ENCODE peak calls at places on chromosomes 5 and 9, in four cellular contexts. One of them, this sample, is unnamed.

GRCh38 chr5:78779771-78780616 is 131.4 kb upstream of the LHFPL2 start:
- DNase-seq in NCI-H524 treated with DMSO at 0.1 percent for 48 hours: peak
- DNase-seq in IMR-90: peak
- DNase-seq in activated CD4-positive, alpha-beta T cell treated with anti-CD3 and anti-CD28 coated beads, Interleukin-2, amount 50 U/mL, for 1 hour: no peak
- DNase-seq in this sample: peak

GRCh38 chr9:105385372-105385985 is 62.4 kb upstream of the FSD1L start:
- DNase-seq in NCI-H524 treated with DMSO at 0.1 percent for 48 hours: no peak
- DNase-seq in IMR-90: no peak
- DNase-seq in activated CD4-positive, alpha-beta T cell treated with anti-CD3 and anti-CD28 coated beads, Interleukin-2, amount 50 U/mL, for 1 hour: peak
- DNase-seq in this sample: no peak

GRCh38 chr9:91255327-91255726 is 106.4 kb downstream of the AUH start:
- DNase-seq in NCI-H524 treated with DMSO at 0.1 percent for 48 hours: no peak
- DNase-seq in IMR-90: peak
- DNase-seq in activated CD4-positive, alpha-beta T cell treated with anti-CD3 and anti-CD28 coated beads, Interleukin-2, amount 50 U/mL, for 1 hour: no peak
- DNase-seq in this sample: peak

GRCh38 chr5:134540747-134541733 is 15.6 kb downstream of the JADE2 start:
- DNase-seq in NCI-H524 treated with DMSO at 0.1 percent for 48 hours: no peak
- DNase-seq in IMR-90: no peak
- DNase-seq in activated CD4-positive, alpha-beta T cell treated with anti-CD3 and anti-CD28 coated beads, Interleukin-2, amount 50 U/mL, for 1 hour: no peak
- DNase-seq in this sample: no peak

GRCh38 chr5:115932991-115933390 is 29.3 kb upstream of the LVRN start:
- DNase-seq in NCI-H524 treated with DMSO at 0.1 percent for 48 hours: no peak
- DNase-seq in IMR-90: peak
- DNase-seq in activated CD4-positive, alpha-beta T cell treated with anti-CD3 and anti-CD28 coated beads, Interleukin-2, amount 50 U/mL, for 1 hour: no peak
- DNase-seq in this sample: peak

GRCh38 chr9:33742519-33742918 is 52.8 kb upstream of the PRSS3 start:
- DNase-seq in NCI-H524 treated with DMSO at 0.1 percent for 48 hours: no peak
- DNase-seq in IMR-90: no peak
- DNase-seq in activated CD4-positive, alpha-beta T cell treated with anti-CD3 and anti-CD28 coated beads, Interleukin-2, amount 50 U/mL, for 1 hour: no peak
- DNase-seq in this sample: no peak

GRCh38 chr5:132281856-132282614 is 12.2 kb upstream of the SLC22A4 start:
- DNase-seq in NCI-H524 treated with DMSO at 0.1 percent for 48 hours: no peak
- DNase-seq in IMR-90: no peak
- DNase-seq in activated CD4-positive, alpha-beta T cell treated with anti-CD3 and anti-CD28 coated beads, Interleukin-2, amount 50 U/mL, for 1 hour: no peak
- DNase-seq in this sample: no peak

GRCh38 chr9:81529556-81530193 is 159.7 kb downstream of the TLE1 start:
- DNase-seq in NCI-H524 treated with DMSO at 0.1 percent for 48 hours: no peak
- DNase-seq in IMR-90: peak
- DNase-seq in activated CD4-positive, alpha-beta T cell treated with anti-CD3 and anti-CD28 coated beads, Interleukin-2, amount 50 U/mL, for 1 hour: no peak
- DNase-seq in this sample: peak

GRCh38 chr9:120284796-120285195 is 295.2 kb downstream of the CDK5RAP2 start:
- DNase-seq in NCI-H524 treated with DMSO at 0.1 percent for 48 hours: no peak
- DNase-seq in IMR-90: no peak
- DNase-seq in activated CD4-positive, alpha-beta T cell treated with anti-CD3 and anti-CD28 coated beads, Interleukin-2, amount 50 U/mL, for 1 hour: no peak
- DNase-seq in this sample: no peak

GRCh38 chr5:76908166-76908565 is 44.7 kb upstream of the CRHBP start:
- DNase-seq in NCI-H524 treated with DMSO at 0.1 percent for 48 hours: no peak
- DNase-seq in IMR-90: no peak
- DNase-seq in activated CD4-positive, alpha-beta T cell treated with anti-CD3 and anti-CD28 coated beads, Interleukin-2, amount 50 U/mL, for 1 hour: no peak
- DNase-seq in this sample: no peak

GRCh38 chr5:113274836-113275414 is 159.9 kb downstream of the TSSK1B start:
- DNase-seq in NCI-H524 treated with DMSO at 0.1 percent for 48 hours: no peak
- DNase-seq in IMR-90: no peak
- DNase-seq in activated CD4-positive, alpha-beta T cell treated with anti-CD3 and anti-CD28 coated beads, Interleukin-2, amount 50 U/mL, for 1 hour: no peak
- DNase-seq in this sample: no peak

GRCh38 chr5:111697881-111698757 is 58.9 kb downstream of the NREP start:
- DNase-seq in NCI-H524 treated with DMSO at 0.1 percent for 48 hours: no peak
- DNase-seq in IMR-90: peak
- DNase-seq in activated CD4-positive, alpha-beta T cell treated with anti-CD3 and anti-CD28 coated beads, Interleukin-2, amount 50 U/mL, for 1 hour: no peak
- DNase-seq in this sample: peak

GRCh38 chr5:133644000-133644865 is 31.9 kb upstream of the FSTL4 start:
- DNase-seq in NCI-H524 treated with DMSO at 0.1 percent for 48 hours: no peak
- DNase-seq in IMR-90: no peak
- DNase-seq in activated CD4-positive, alpha-beta T cell treated with anti-CD3 and anti-CD28 coated beads, Interleukin-2, amount 50 U/mL, for 1 hour: no peak
- DNase-seq in this sample: no peak

GRCh38 chr5:179906795-179907569 is 715 bp downstream of the TBC1D9B start:
- DNase-seq in NCI-H524 treated with DMSO at 0.1 percent for 48 hours: no peak
- DNase-seq in IMR-90: peak
- DNase-seq in activated CD4-positive, alpha-beta T cell treated with anti-CD3 and anti-CD28 coated beads, Interleukin-2, amount 50 U/mL, for 1 hour: peak
- DNase-seq in this sample: peak

GRCh38 chr9:124665391-124666058 is 105.6 kb downstream of the NR6A1 start:
- DNase-seq in NCI-H524 treated with DMSO at 0.1 percent for 48 hours: no peak
- DNase-seq in IMR-90: peak
- DNase-seq in activated CD4-positive, alpha-beta T cell treated with anti-CD3 and anti-CD28 coated beads, Interleukin-2, amount 50 U/mL, for 1 hour: no peak
- DNase-seq in this sample: peak

GRCh38 chr9:81546498-81546897 is 142.8 kb downstream of the TLE1 start:
- DNase-seq in NCI-H524 treated with DMSO at 0.1 percent for 48 hours: no peak
- DNase-seq in IMR-90: no peak
- DNase-seq in activated CD4-positive, alpha-beta T cell treated with anti-CD3 and anti-CD28 coated beads, Interleukin-2, amount 50 U/mL, for 1 hour: no peak
- DNase-seq in this sample: no peak

GRCh38 chr5:122723606-122724352 is 51.1 kb upstream of the SNX2 start:
- DNase-seq in NCI-H524 treated with DMSO at 0.1 percent for 48 hours: no peak
- DNase-seq in IMR-90: peak
- DNase-seq in activated CD4-positive, alpha-beta T cell treated with anti-CD3 and anti-CD28 coated beads, Interleukin-2, amount 50 U/mL, for 1 hour: no peak
- DNase-seq in this sample: peak

GRCh38 chr5:140347382-140347781 is 979 bp upstream of the HBEGF start:
- DNase-seq in NCI-H524 treated with DMSO at 0.1 percent for 48 hours: no peak
- DNase-seq in IMR-90: no peak
- DNase-seq in activated CD4-positive, alpha-beta T cell treated with anti-CD3 and anti-CD28 coated beads, Interleukin-2, amount 50 U/mL, for 1 hour: no peak
- DNase-seq in this sample: no peak

GRCh38 chr5:97553829-97554452 is 370.9 kb upstream of the RIOK2 start:
- DNase-seq in NCI-H524 treated with DMSO at 0.1 percent for 48 hours: no peak
- DNase-seq in IMR-90: peak
- DNase-seq in activated CD4-positive, alpha-beta T cell treated with anti-CD3 and anti-CD28 coated beads, Interleukin-2, amount 50 U/mL, for 1 hour: no peak
- DNase-seq in this sample: peak

GRCh38 chr9:28365020-28365640 is 791.8 kb upstream of the C9orf72 start:
- DNase-seq in NCI-H524 treated with DMSO at 0.1 percent for 48 hours: no peak
- DNase-seq in IMR-90: no peak
- DNase-seq in activated CD4-positive, alpha-beta T cell treated with anti-CD3 and anti-CD28 coated beads, Interleukin-2, amount 50 U/mL, for 1 hour: no peak
- DNase-seq in this sample: no peak

GRCh38 chr5:71011194-71011792 is 13.8 kb downstream of the NAIP start:
- DNase-seq in NCI-H524 treated with DMSO at 0.1 percent for 48 hours: no peak
- DNase-seq in IMR-90: no peak
- DNase-seq in activated CD4-positive, alpha-beta T cell treated with anti-CD3 and anti-CD28 coated beads, Interleukin-2, amount 50 U/mL, for 1 hour: no peak
- DNase-seq in this sample: no peak

GRCh38 chr9:91047993-91048607 is 246.5 kb downstream of the SYK start:
- DNase-seq in NCI-H524 treated with DMSO at 0.1 percent for 48 hours: no peak
- DNase-seq in IMR-90: peak
- DNase-seq in activated CD4-positive, alpha-beta T cell treated with anti-CD3 and anti-CD28 coated beads, Interleukin-2, amount 50 U/mL, for 1 hour: no peak
- DNase-seq in this sample: peak

GRCh38 chr9:89815061-89815902 is 210.5 kb downstream of the GADD45G start:
- DNase-seq in NCI-H524 treated with DMSO at 0.1 percent for 48 hours: no peak
- DNase-seq in IMR-90: no peak
- DNase-seq in activated CD4-positive, alpha-beta T cell treated with anti-CD3 and anti-CD28 coated beads, Interleukin-2, amount 50 U/mL, for 1 hour: no peak
- DNase-seq in this sample: no peak

GRCh38 chr9:33498387-33498786 is 24.7 kb upstream of the NOL6 start:
- DNase-seq in NCI-H524 treated with DMSO at 0.1 percent for 48 hours: no peak
- DNase-seq in IMR-90: peak
- DNase-seq in activated CD4-positive, alpha-beta T cell treated with anti-CD3 and anti-CD28 coated beads, Interleukin-2, amount 50 U/mL, for 1 hour: no peak
- DNase-seq in this sample: peak

GRCh38 chr9:72205513-72205912 is 56.3 kb downstream of the GDA start:
- DNase-seq in NCI-H524 treated with DMSO at 0.1 percent for 48 hours: no peak
- DNase-seq in IMR-90: no peak
- DNase-seq in activated CD4-positive, alpha-beta T cell treated with anti-CD3 and anti-CD28 coated beads, Interleukin-2, amount 50 U/mL, for 1 hour: no peak
- DNase-seq in this sample: no peak

GRCh38 chr5:146565764-146566163 is 49.8 kb upstream of the GPR151 start:
- DNase-seq in NCI-H524 treated with DMSO at 0.1 percent for 48 hours: peak
- DNase-seq in IMR-90: peak
- DNase-seq in activated CD4-positive, alpha-beta T cell treated with anti-CD3 and anti-CD28 coated beads, Interleukin-2, amount 50 U/mL, for 1 hour: peak
- DNase-seq in this sample: peak